ENCODE peak calls at places on chromosomes 3 and 15, in four cellular contexts. One of them, this sample, is unnamed.

GRCh38 chr3:182092662-182093262 is 381.0 kb downstream of the SOX2 start:
- DNase-seq in heart left ventricle: no peak
- DNase-seq in lung: no peak
- DNase-seq in MM.1S: no peak
- DNase-seq in this sample: no peak

GRCh38 chr3:189947948-189948723 is 172.6 kb downstream of the P3H2 start:
- DNase-seq in heart left ventricle: no peak
- DNase-seq in lung: no peak
- DNase-seq in MM.1S: peak; percentile 45
- DNase-seq in this sample: no peak

GRCh38 chr3:29452923-29453277 is 172.0 kb downstream of the RBMS3 start:
- DNase-seq in heart left ventricle: no peak
- DNase-seq in lung: no peak
- DNase-seq in MM.1S: no peak
- DNase-seq in this sample: no peak

GRCh38 chr3:48194446-48195071 is 6.3 kb upstream of the CDC25A start:
- DNase-seq in heart left ventricle: peak; percentile 50
- DNase-seq in lung: peak; percentile 61
- DNase-seq in MM.1S: peak; percentile 9
- DNase-seq in this sample: peak; percentile 83

GRCh38 chr3:58720526-58720925 is 54.0 kb upstream of the FAM3D start:
- DNase-seq in heart left ventricle: no peak
- DNase-seq in lung: no peak
- DNase-seq in MM.1S: no peak
- DNase-seq in this sample: no peak

GRCh38 chr3:14042680-14043079 is 82.0 kb downstream of the CHCHD4 start:
- DNase-seq in heart left ventricle: no peak
- DNase-seq in lung: no peak
- DNase-seq in MM.1S: no peak
- DNase-seq in this sample: no peak

GRCh38 chr15:40146037-40146436 is 14.8 kb upstream of the BUB1B start:
- DNase-seq in heart left ventricle: no peak
- DNase-seq in lung: no peak
- DNase-seq in MM.1S: no peak
- DNase-seq in this sample: no peak

GRCh38 chr15:71921191-71921590 is 110.8 kb downstream of the NR2E3 start:
- DNase-seq in heart left ventricle: no peak
- DNase-seq in lung: no peak
- DNase-seq in MM.1S: no peak
- DNase-seq in this sample: no peak

GRCh38 chr3:113663324-113663750 is 33.1 kb downstream of the USF3 start:
- DNase-seq in heart left ventricle: no peak
- DNase-seq in lung: no peak
- DNase-seq in MM.1S: no peak
- DNase-seq in this sample: no peak

GRCh38 chr15:92409521-92409920 is 15.8 kb downstream of the ST8SIA2 start:
- DNase-seq in heart left ventricle: no peak
- DNase-seq in lung: no peak
- DNase-seq in MM.1S: no peak
- DNase-seq in this sample: no peak

GRCh38 chr3:122802323-122802722 is 7.5 kb downstream of the SLC49A4 start:
- DNase-seq in heart left ventricle: no peak
- DNase-seq in lung: no peak
- DNase-seq in MM.1S: no peak
- DNase-seq in this sample: no peak

GRCh38 chr3:153350420-153350819 is 188.4 kb downstream of the RAP2B start:
- DNase-seq in heart left ventricle: no peak
- DNase-seq in lung: no peak
- DNase-seq in MM.1S: peak; percentile 28
- DNase-seq in this sample: no peak

GRCh38 chr3:106167728-106168127 is 298.9 kb upstream of the CBLB start:
- DNase-seq in heart left ventricle: no peak
- DNase-seq in lung: no peak
- DNase-seq in MM.1S: no peak
- DNase-seq in this sample: no peak

GRCh38 chr15:66006986-66007385 is 137.7 kb downstream of the RAB11A start:
- DNase-seq in heart left ventricle: no peak
- DNase-seq in lung: no peak
- DNase-seq in MM.1S: no peak
- DNase-seq in this sample: no peak

GRCh38 chr3:108239082-108239481 is 16.9 kb upstream of the IFT57 start:
- DNase-seq in heart left ventricle: no peak
- DNase-seq in lung: no peak
- DNase-seq in MM.1S: no peak
- DNase-seq in this sample: no peak

GRCh38 chr3:20511863-20512262 is 325.9 kb upstream of the SGO1 start:
- DNase-seq in heart left ventricle: no peak
- DNase-seq in lung: no peak
- DNase-seq in MM.1S: peak; percentile 67
- DNase-seq in this sample: no peak

GRCh38 chr15:48073881-48074280 is 46.9 kb upstream of the SLC24A5 start:
- DNase-seq in heart left ventricle: no peak
- DNase-seq in lung: no peak
- DNase-seq in MM.1S: no peak
- DNase-seq in this sample: no peak

GRCh38 chr3:49296781-49297420 is 19.9 kb upstream of the C3orf62 start:
- DNase-seq in heart left ventricle: peak; percentile 79
- DNase-seq in lung: peak; percentile 32
- DNase-seq in MM.1S: no peak
- DNase-seq in this sample: peak; percentile 69

GRCh38 chr3:27487383-27487782 is 3.2 kb upstream of the SLC4A7 start:
- DNase-seq in heart left ventricle: no peak
- DNase-seq in lung: no peak
- DNase-seq in MM.1S: no peak
- DNase-seq in this sample: no peak

GRCh38 chr3:122942937-122943827 is 84.4 kb downstream of the SEMA5B start:
- DNase-seq in heart left ventricle: peak; percentile 74
- DNase-seq in lung: peak; percentile 81
- DNase-seq in MM.1S: peak; percentile 32
- DNase-seq in this sample: peak; percentile 83

GRCh38 chr15:74410502-74410901 is 23.3 kb downstream of the SEMA7A start:
- DNase-seq in heart left ventricle: no peak
- DNase-seq in lung: no peak
- DNase-seq in MM.1S: no peak
- DNase-seq in this sample: no peak

GRCh38 chr3:30221622-30222021 is 384.8 kb upstream of the TGFBR2 start:
- DNase-seq in heart left ventricle: no peak
- DNase-seq in lung: no peak
- DNase-seq in MM.1S: peak; percentile 61
- DNase-seq in this sample: no peak

GRCh38 chr3:65112751-65113300 is 425.0 kb upstream of the ADAMTS9 start:
- DNase-seq in heart left ventricle: no peak
- DNase-seq in lung: no peak
- DNase-seq in MM.1S: no peak
- DNase-seq in this sample: peak; percentile 69

GRCh38 chr3:140296796-140297352 is 361.9 kb downstream of the CLSTN2 start:
- DNase-seq in heart left ventricle: no peak
- DNase-seq in lung: no peak
- DNase-seq in MM.1S: no peak
- DNase-seq in this sample: peak; percentile 17

DNA sequence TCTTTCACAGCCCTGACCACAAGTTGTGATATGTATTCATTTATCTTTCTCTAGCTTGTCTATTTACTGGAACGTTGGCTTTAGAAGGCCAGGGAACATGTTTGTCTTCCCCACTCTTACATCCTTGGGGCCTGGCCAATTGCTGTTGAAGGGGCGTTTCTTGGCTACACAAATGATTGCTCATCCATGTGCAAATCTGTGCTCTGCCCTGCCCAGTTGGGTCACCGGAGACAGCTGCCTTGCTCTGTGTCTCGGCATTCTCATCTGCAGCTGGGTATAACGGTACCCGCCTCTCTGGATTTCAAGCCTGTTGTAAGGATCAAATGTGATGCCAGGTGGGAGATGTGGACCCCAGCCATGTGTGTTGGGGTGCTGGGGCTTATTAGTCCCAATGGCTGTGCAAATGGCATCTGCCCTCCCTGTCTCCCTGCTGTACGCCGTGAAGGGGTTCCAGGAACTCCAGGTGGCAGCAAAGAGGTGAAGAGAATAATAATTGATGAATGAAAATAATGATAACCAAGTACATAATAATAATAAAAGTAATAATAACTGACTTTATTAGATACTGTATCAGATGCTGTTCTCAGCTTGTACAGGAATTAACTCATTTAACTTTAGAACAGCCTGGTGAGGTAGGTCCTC is 24.1 kb upstream of the TLE3 start:
- DNase-seq in heart left ventricle: peak; percentile 64
- DNase-seq in lung: peak; percentile 63
- DNase-seq in MM.1S: no peak
- DNase-seq in this sample: peak; percentile 67
- TF ChIP-seq CTCF in heart left ventricle: no peak
- TF ChIP-seq CTCF in lung: no peak
- TF ChIP-seq CTCF in MM.1S: no peak
- TF ChIP-seq CTCF in this sample: no peak

DNA sequence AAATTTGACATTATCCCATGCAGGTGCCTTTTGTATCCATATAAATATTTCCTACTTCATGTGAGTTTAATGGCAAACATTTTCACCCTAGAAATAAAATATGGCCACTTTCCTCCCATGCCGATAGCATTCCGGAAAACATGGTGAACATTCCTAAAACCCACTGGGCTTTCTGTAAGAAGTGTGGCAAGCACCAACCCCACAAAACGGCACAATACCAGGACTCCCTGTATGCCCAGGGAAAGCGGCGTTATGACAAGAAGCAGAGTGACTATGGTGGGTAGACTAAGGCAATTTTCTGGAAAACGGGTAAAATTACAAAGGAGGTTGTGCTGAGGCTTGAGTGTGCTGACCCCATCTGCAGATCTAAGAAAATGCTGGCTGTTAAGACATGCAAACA is 7.6 kb downstream of the ANXA2 start:
- DNase-seq in heart left ventricle: no peak
- DNase-seq in lung: no peak
- DNase-seq in MM.1S: no peak
- DNase-seq in this sample: no peak
- H3K4me3 ChIP-seq in heart left ventricle: no peak overlapping the region
- H3K4me3 ChIP-seq in lung: no peak overlapping the region
- H3K4me3 ChIP-seq in MM.1S: no peak overlapping the region
- H3K4me3 ChIP-seq in this sample: no peak overlapping the region

GRCh38 chr15:31975446-31976229 is 54.7 kb upstream of the CHRNA7 start:
- DNase-seq in heart left ventricle: no peak
- DNase-seq in lung: no peak
- DNase-seq in MM.1S: no peak
- DNase-seq in this sample: peak; percentile 62
- TF ChIP-seq CTCF in heart left ventricle: no peak
- TF ChIP-seq CTCF in lung: no peak
- TF ChIP-seq CTCF in MM.1S: peak; percentile 11
- TF ChIP-seq CTCF in this sample: peak; percentile 12

DNA sequence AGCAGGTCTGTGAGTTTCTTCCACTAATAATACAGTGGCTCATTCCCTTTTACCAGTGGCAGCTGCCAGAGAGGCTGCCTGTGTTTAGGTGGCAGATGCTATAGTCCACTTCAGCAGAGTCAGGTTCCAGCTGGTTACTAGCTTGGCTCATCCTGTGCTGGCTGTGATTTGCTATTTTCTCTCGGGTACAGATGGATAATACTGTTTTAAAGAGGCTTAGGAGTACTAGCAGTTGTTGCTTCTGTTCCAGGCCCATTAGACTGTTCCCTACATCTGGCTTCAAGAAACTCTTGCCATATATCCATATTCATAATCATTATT is 41.0 kb downstream of the ZNF609 start:
- DNase-seq in heart left ventricle: no peak
- DNase-seq in lung: no peak
- DNase-seq in MM.1S: no peak
- DNase-seq in this sample: no peak
- H3K4me3 ChIP-seq in heart left ventricle: no peak overlapping the region
- H3K4me3 ChIP-seq in lung: no peak overlapping the region
- H3K4me3 ChIP-seq in MM.1S: no peak overlapping the region
- H3K4me3 ChIP-seq in this sample: no peak overlapping the region

GRCh38 chr3:25904248-25904647 is 114.4 kb downstream of the OXSM start:
- DNase-seq in heart left ventricle: peak; percentile 27
- DNase-seq in lung: no peak
- DNase-seq in MM.1S: no peak
- DNase-seq in this sample: no peak
- TF ChIP-seq CTCF in heart left ventricle: peak; percentile 73
- TF ChIP-seq CTCF in lung: no peak
- TF ChIP-seq CTCF in MM.1S: peak; percentile 37
- TF ChIP-seq CTCF in this sample: no peak

DNA sequence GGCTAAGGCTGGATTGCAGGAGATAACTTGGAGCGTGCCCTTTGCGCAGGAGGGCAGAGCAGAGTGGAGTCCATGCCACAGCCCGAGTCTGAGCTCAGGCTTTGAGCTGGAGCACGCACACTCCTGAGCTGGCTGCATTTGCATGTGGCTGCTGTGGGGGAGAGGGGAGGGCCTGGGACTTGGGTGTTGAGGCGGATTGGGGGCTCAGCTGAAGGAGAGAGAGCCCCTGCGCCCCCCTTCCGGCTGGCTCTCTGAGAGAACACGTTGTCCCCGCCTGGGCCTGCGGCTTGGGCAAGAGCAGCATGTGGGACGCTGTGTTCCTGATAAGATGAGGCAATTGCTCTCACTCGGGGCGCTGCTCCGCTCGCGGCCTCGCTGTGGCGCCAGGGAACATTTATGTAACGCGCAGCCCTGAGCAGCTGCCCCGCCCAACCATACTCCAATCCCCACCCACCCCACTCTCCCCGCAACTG is 39.1 kb downstream of the KLF13 start:
- DNase-seq in heart left ventricle: peak; percentile 93
- DNase-seq in lung: peak; percentile 93
- DNase-seq in MM.1S: no peak
- DNase-seq in this sample: peak; percentile 97
- H3K4me3 ChIP-seq in heart left ventricle: no peak overlapping the region
- H3K4me3 ChIP-seq in lung: no peak overlapping the region
- H3K4me3 ChIP-seq in MM.1S: no peak overlapping the region
- H3K4me3 ChIP-seq in this sample: peak overlapping the region; percentile 27